ENCODE peak calls at places on chromosomes 4 and X, in seven cellular contexts. P is HTR-8/SVneo, M is A172, U is NCI-H2081, J is cardiac muscle cell, I is left cardiac atrium, L is NCI-H146. S is an unnamed sample.

GRCh38 chr4:113478032-113478431 is 283.5 kb downstream of the CAMK2D start:
- DNase-seq in P (no peak), M (no peak), U (no peak), J (no peak), I (no peak), L (no peak), S (no peak)

GRCh38 chrX:132426695-132427281 is 62.0 kb downstream of the MBNL3 start:
- DNase-seq in P (no peak), M (peak), U (no peak), J (no peak), I (no peak), L (no peak), S (no peak)

GRCh38 chr4:17699380-17699779 is 82.0 kb downstream of the FAM184B start:
- DNase-seq in P (no peak), M (no peak), U (no peak), J (no peak), I (no peak), L (no peak), S (no peak)

GRCh38 chrX:150163181-150163930 is 199.8 kb upstream of the MAMLD1 start:
- DNase-seq in P (no peak), M (no peak), U (no peak), J (no peak), I (no peak), L (no peak), S (no peak)

GRCh38 chr4:122744229-122744628 is 11.7 kb downstream of the BBS12 start:
- DNase-seq in P (no peak), M (no peak), U (no peak), J (no peak), I (no peak), L (no peak), S (no peak)

GRCh38 chrX:72273718-72274117 is 3.3 kb downstream of the RPS4X start:
- DNase-seq in P (no peak), M (peak), U (no peak), J (no peak), I (no peak), L (no peak), S (no peak)

GRCh38 chrX:49919617-49920016 is 2.8 kb upstream of the CLCN5 start:
- DNase-seq in P (peak), M (peak), U (peak), J (peak), I (peak), L (peak), S (peak)

GRCh38 chrX:116284383-116284782 is 113.8 kb downstream of the AGTR2 start:
- DNase-seq in P (no peak), M (no peak), U (no peak), J (no peak), I (no peak), L (no peak), S (no peak)

GRCh38 chrX:32744906-32745305 is 466.4 kb downstream of the DMD start:
- DNase-seq in P (no peak), M (no peak), U (no peak), J (no peak), I (no peak), L (no peak), S (no peak)

GRCh38 chrX:68579810-68580209 is 67.7 kb upstream of the STARD8 start:
- DNase-seq in P (no peak), M (no peak), U (no peak), J (no peak), I (no peak), L (no peak), S (no peak)

GRCh38 chr4:101357751-101358150 is 10.4 kb upstream of the PPP3CA start:
- DNase-seq in P (no peak), M (peak), U (no peak), J (no peak), I (no peak), L (no peak), S (no peak)

GRCh38 chr4:85720736-85721135 is 245.8 kb downstream of the ARHGAP24 start:
- DNase-seq in P (peak), M (peak), U (no peak), J (no peak), I (no peak), L (no peak), S (no peak)

GRCh38 chrX:20116087-20116574 is 576 bp downstream of the MAP7D2 start:
- DNase-seq in P (no peak), M (no peak), U (peak), J (no peak), I (no peak), L (peak), S (no peak)

GRCh38 chrX:36462142-36462541 is 542.6 kb downstream of the CFAP47 start:
- DNase-seq in P (no peak), M (no peak), U (no peak), J (no peak), I (no peak), L (no peak), S (no peak)

GRCh38 chr4:102137217-102137616 is 208.1 kb downstream of the SLC39A8 start:
- DNase-seq in P (no peak), M (no peak), U (no peak), J (no peak), I (no peak), L (no peak), S (no peak)